ENCODE peak calls at places on chromosomes 16 and 17, in ten cellular contexts. T, I, H, Y, E, K, V, Q, P and J are unnamed samples.

GRCh38 chr17:72472116-72472515 is 351.3 kb downstream of the SOX9 start:
- DNase-seq in T (no peak), V (no peak), P (no peak), K (no peak), I (no peak), Y (no peak), Q (peak; percentile 93), E (no peak), H (no peak), J (no peak)

GRCh38 chr17:45787044-45787443 is 2.9 kb downstream of the CRHR1 start:
- DNase-seq in E (no peak), Q (no peak), V (no peak), I (no peak), T (no peak), H (no peak), P (no peak), K (no peak), Y (no peak), J (no peak)

GRCh38 chr17:80539022-80539421 is 5.6 kb upstream of the RPTOR start:
- DNase-seq in E (no peak), I (no peak), H (no peak), Q (peak; percentile 40), T (peak; percentile 45), K (no peak), P (no peak), Y (no peak), V (no peak), J (peak; percentile 72)

GRCh38 chr17:58643147-58643546 is 48.7 kb downstream of the TEX14 start:
- DNase-seq in T (no peak), I (no peak), K (no peak), P (no peak), V (no peak), E (no peak), Y (no peak), H (no peak), Q (no peak), J (no peak)

GRCh38 chr17:50834786-50835562 is 412 bp upstream of the WFIKKN2 start:
- DNase-seq in Q (no peak), T (peak; percentile 25), P (no peak), V (no peak), H (peak; percentile 36), E (no peak), I (no peak), Y (no peak), K (no peak), J (peak; percentile 75)

GRCh38 chr16:20016234-20016633 is 57.5 kb downstream of the GPR139 start:
- DNase-seq in K (no peak), I (no peak), E (no peak), H (no peak), Q (no peak), P (no peak), Y (no peak), T (no peak), V (no peak), J (no peak)

GRCh38 chr16:55487048-55487803 is 8.2 kb downstream of the MMP2 start:
- DNase-seq in Y (no peak), K (no peak), P (no peak), E (no peak), Q (no peak), H (no peak), I (no peak), T (no peak), V (no peak), J (no peak)

GRCh38 chr17:79024901-79025737 is 1.1 kb downstream of the C1QTNF1 start:
- DNase-seq in H (no peak), P (no peak), V (no peak), Y (no peak), Q (no peak), T (no peak), E (no peak), I (no peak), K (no peak), J (peak; percentile 68)

GRCh38 chr16:67843343-67843765 is 1.2 kb downstream of the THAP11 start:
- DNase-seq in H (no peak), P (no peak), Q (no peak), Y (no peak), I (no peak), E (no peak), K (no peak), T (no peak), V (no peak), J (no peak)

GRCh38 chr17:9002610-9003354 is 18.5 kb upstream of the NTN1 start:
- DNase-seq in K (no peak), Q (no peak), I (no peak), H (no peak), T (peak; percentile 82), Y (no peak), P (no peak), V (no peak), E (peak; percentile 87), J (peak; percentile 90)

GRCh38 chr17:64036198-64036922 is 15.9 kb upstream of the ICAM2 start:
- DNase-seq in P (no peak), K (no peak), Q (no peak), T (peak; percentile 22), V (no peak), E (no peak), H (no peak), I (no peak), Y (peak; percentile 33), J (peak; percentile 85)

GRCh38 chr16:1907226-1907849 is 10.9 kb downstream of the HS3ST6 start:
- DNase-seq in P (no peak), E (no peak), T (peak; percentile 2), K (no peak), H (no peak), V (no peak), Q (no peak), Y (no peak), I (no peak), J (peak; percentile 65)

GRCh38 chr17:57174591-57174990 is 81.7 kb upstream of the MSI2 start:
- DNase-seq in Q (no peak), E (no peak), H (no peak), V (no peak), K (no peak), P (no peak), Y (no peak), I (no peak), T (no peak), J (no peak)

GRCh38 chr16:1548234-1548633 is 14.8 kb downstream of the TMEM204 start:
- DNase-seq in T (no peak), K (no peak), I (no peak), Y (no peak), H (no peak), Q (no peak), E (no peak), V (no peak), P (no peak), J (no peak)

GRCh38 chr16:50251375-50252081 is 14.8 kb upstream of the ADCY7 start:
- DNase-seq in Y (no peak), Q (no peak), E (peak; percentile 42), T (no peak), I (no peak), V (no peak), P (no peak), K (no peak), H (no peak), J (peak; percentile 51)

GRCh38 chr16:9191274-9191850 is 99.9 kb downstream of the HAPSTR1 start:
- DNase-seq in T (no peak), P (no peak), Q (no peak), E (no peak), K (no peak), Y (no peak), I (no peak), H (no peak), V (no peak), J (no peak)

GRCh38 chr17:77141846-77142449 is 1.2 kb downstream of the SEC14L1 start:
- DNase-seq in Q (no peak), Y (no peak), P (no peak), E (no peak), T (no peak), I (no peak), V (no peak), H (no peak), K (no peak), J (no peak)

GRCh38 chr17:78242024-78242742 is 10.8 kb downstream of the TMEM235 start:
- DNase-seq in P (no peak), Y (no peak), H (no peak), V (no peak), K (no peak), Q (no peak), E (no peak), I (no peak), T (no peak), J (no peak)

GRCh38 chr16:19424478-19424877 is 6.8 kb downstream of the TMC5 start:
- DNase-seq in T (no peak), V (no peak), H (no peak), I (no peak), P (no peak), Y (no peak), E (no peak), Q (no peak), K (no peak), J (no peak)

GRCh38 chr17:47161988-47162622 is 27.0 kb downstream of the CDC27 start:
- DNase-seq in I (no peak), Y (no peak), V (no peak), Q (no peak), H (no peak), P (no peak), K (no peak), E (no peak), T (no peak), J (no peak)

GRCh38 chr17:61766520-61766919 is 96.8 kb downstream of the BRIP1 start:
- DNase-seq in I (no peak), K (no peak), Y (no peak), T (no peak), P (no peak), Q (no peak), E (no peak), H (no peak), V (no peak), J (no peak)